ENCODE peak calls at places on chromosome 11, in eight cellular contexts. One of them, this sample, is unnamed. For H3K4me1, the result is how much of the 10 kb centered on the place peaks cover.

GRCh38 chr11:94933225-94934130 is 39.9 kb downstream of the CWC15 start:
- DNase-seq in testis: no peak
- DNase-seq in lung: no peak
- DNase-seq in OCI-LY7: no peak
- DNase-seq in adrenal gland: peak
- DNase-seq in body of pancreas: no peak
- DNase-seq in naive thymus-derived CD4-positive, alpha-beta T cell: no peak
- DNase-seq in spleen: no peak
- DNase-seq in this sample: peak

GRCh38 chr11:19853901-19854300 is 141.3 kb downstream of the NAV2 start:
- DNase-seq in naive thymus-derived CD4-positive, alpha-beta T cell: no peak
- DNase-seq in OCI-LY7: no peak
- DNase-seq in spleen: no peak
- DNase-seq in adrenal gland: no peak
- DNase-seq in testis: no peak
- DNase-seq in body of pancreas: no peak
- DNase-seq in lung: no peak
- DNase-seq in this sample: no peak

GRCh38 chr11:132042296-132042695 is 671.9 kb downstream of the NTM start:
- DNase-seq in body of pancreas: no peak
- DNase-seq in spleen: no peak
- DNase-seq in adrenal gland: no peak
- DNase-seq in lung: no peak
- DNase-seq in OCI-LY7: no peak
- DNase-seq in testis: no peak
- DNase-seq in naive thymus-derived CD4-positive, alpha-beta T cell: no peak
- DNase-seq in this sample: no peak

GRCh38 chr11:14835491-14836105 is 56.4 kb downstream of the CYP2R1 start:
- DNase-seq in adrenal gland: no peak
- DNase-seq in testis: no peak
- DNase-seq in naive thymus-derived CD4-positive, alpha-beta T cell: no peak
- DNase-seq in body of pancreas: no peak
- DNase-seq in OCI-LY7: no peak
- DNase-seq in spleen: no peak
- DNase-seq in lung: no peak
- DNase-seq in this sample: no peak

GRCh38 chr11:134405436-134405835 is 6.6 kb downstream of the B3GAT1 start:
- DNase-seq in adrenal gland: no peak
- DNase-seq in lung: no peak
- DNase-seq in body of pancreas: no peak
- DNase-seq in naive thymus-derived CD4-positive, alpha-beta T cell: no peak
- DNase-seq in testis: no peak
- DNase-seq in spleen: no peak
- DNase-seq in OCI-LY7: no peak
- DNase-seq in this sample: no peak

GRCh38 chr11:108319541-108320145 is 96.8 kb downstream of the ATM start:
- DNase-seq in spleen: no peak
- DNase-seq in body of pancreas: no peak
- DNase-seq in OCI-LY7: no peak
- DNase-seq in lung: no peak
- DNase-seq in adrenal gland: no peak
- DNase-seq in testis: no peak
- DNase-seq in naive thymus-derived CD4-positive, alpha-beta T cell: no peak
- DNase-seq in this sample: no peak

GRCh38 chr11:65650547-65651338 is 12.0 kb downstream of the RELA start:
- DNase-seq in lung: no peak
- DNase-seq in spleen: peak
- DNase-seq in adrenal gland: peak
- DNase-seq in testis: no peak
- DNase-seq in OCI-LY7: no peak
- DNase-seq in body of pancreas: no peak
- DNase-seq in naive thymus-derived CD4-positive, alpha-beta T cell: no peak
- DNase-seq in this sample: no peak

GRCh38 chr11:45674481-45675190 is 9.2 kb upstream of the CHST1 start:
- DNase-seq in lung: no peak
- DNase-seq in naive thymus-derived CD4-positive, alpha-beta T cell: no peak
- DNase-seq in testis: no peak
- DNase-seq in body of pancreas: no peak
- DNase-seq in spleen: peak
- DNase-seq in OCI-LY7: no peak
- DNase-seq in adrenal gland: no peak
- DNase-seq in this sample: no peak

GRCh38 chr11:104339383-104339831 is 175.5 kb upstream of the PDGFD start:
- DNase-seq in body of pancreas: no peak
- DNase-seq in testis: peak
- DNase-seq in lung: no peak
- DNase-seq in naive thymus-derived CD4-positive, alpha-beta T cell: no peak
- DNase-seq in adrenal gland: no peak
- DNase-seq in spleen: no peak
- DNase-seq in OCI-LY7: no peak
- DNase-seq in this sample: no peak

GRCh38 chr11:133901316-133901715 is 55.5 kb downstream of the IGSF9B start:
- DNase-seq in lung: no peak
- DNase-seq in OCI-LY7: no peak
- DNase-seq in naive thymus-derived CD4-positive, alpha-beta T cell: no peak
- DNase-seq in spleen: peak
- DNase-seq in adrenal gland: no peak
- DNase-seq in body of pancreas: no peak
- DNase-seq in testis: no peak
- DNase-seq in this sample: no peak

GRCh38 chr11:19577849-19578619 is 134.6 kb upstream of the NAV2 start:
- DNase-seq in body of pancreas: no peak
- DNase-seq in adrenal gland: no peak
- DNase-seq in lung: no peak
- DNase-seq in testis: no peak
- DNase-seq in spleen: no peak
- DNase-seq in OCI-LY7: no peak
- DNase-seq in naive thymus-derived CD4-positive, alpha-beta T cell: no peak
- DNase-seq in this sample: peak

GRCh38 chr11:57072640-57073039 is 83.9 kb downstream of the OR5AK2 start:
- DNase-seq in adrenal gland: no peak
- DNase-seq in naive thymus-derived CD4-positive, alpha-beta T cell: no peak
- DNase-seq in lung: no peak
- DNase-seq in testis: no peak
- DNase-seq in spleen: no peak
- DNase-seq in body of pancreas: no peak
- DNase-seq in OCI-LY7: no peak
- DNase-seq in this sample: peak
- H3K27ac ChIP-seq in adrenal gland: peak
- H3K27ac ChIP-seq in naive thymus-derived CD4-positive, alpha-beta T cell: no peak
- H3K27ac ChIP-seq in lung: peak
- H3K27ac ChIP-seq in testis: no peak
- H3K27ac ChIP-seq in spleen: peak
- H3K27ac ChIP-seq in body of pancreas: no peak
- H3K27ac ChIP-seq in OCI-LY7: no peak
- H3K27ac ChIP-seq in this sample: no peak

GRCh38 chr11:61967924-61968757 is 707 bp upstream of the FTH1 start:
- DNase-seq in testis: no peak
- DNase-seq in spleen: peak
- DNase-seq in lung: peak
- DNase-seq in naive thymus-derived CD4-positive, alpha-beta T cell: peak
- DNase-seq in adrenal gland: no peak
- DNase-seq in OCI-LY7: peak
- DNase-seq in body of pancreas: peak
- DNase-seq in this sample: peak

GRCh38 chr11:61968758-61969390 is 1.4 kb upstream of the FTH1 start:
- DNase-seq in body of pancreas: peak
- DNase-seq in OCI-LY7: no peak
- DNase-seq in testis: no peak
- DNase-seq in lung: no peak
- DNase-seq in adrenal gland: no peak
- DNase-seq in spleen: peak
- DNase-seq in naive thymus-derived CD4-positive, alpha-beta T cell: no peak
- DNase-seq in this sample: no peak

GRCh38 chr11:61969391-61969758 is 1.9 kb upstream of the FTH1 start:
- DNase-seq in testis: no peak
- DNase-seq in naive thymus-derived CD4-positive, alpha-beta T cell: no peak
- DNase-seq in OCI-LY7: no peak
- DNase-seq in body of pancreas: no peak
- DNase-seq in lung: no peak
- DNase-seq in spleen: no peak
- DNase-seq in adrenal gland: no peak
- DNase-seq in this sample: no peak

GRCh38 chr11:61971177-61972111 is 4.0 kb upstream of the FTH1 start:
- DNase-seq in adrenal gland: peak
- DNase-seq in spleen: peak
- DNase-seq in naive thymus-derived CD4-positive, alpha-beta T cell: no peak
- DNase-seq in OCI-LY7: peak
- DNase-seq in body of pancreas: peak
- DNase-seq in testis: peak
- DNase-seq in lung: peak
- DNase-seq in this sample: peak

GRCh38 chr11:61969838-61970452 is 2.5 kb upstream of the FTH1 start:
- DNase-seq in lung: no peak
- DNase-seq in adrenal gland: no peak
- DNase-seq in naive thymus-derived CD4-positive, alpha-beta T cell: no peak
- DNase-seq in spleen: no peak
- DNase-seq in testis: no peak
- DNase-seq in OCI-LY7: no peak
- DNase-seq in body of pancreas: no peak
- DNase-seq in this sample: peak
- H3K4me1 ChIP-seq in lung: under half
- H3K4me1 ChIP-seq in adrenal gland: under half
- H3K4me1 ChIP-seq in naive thymus-derived CD4-positive, alpha-beta T cell: under half
- H3K4me1 ChIP-seq in spleen: half or more
- H3K4me1 ChIP-seq in testis: under half
- H3K4me1 ChIP-seq in OCI-LY7: half or more
- H3K4me1 ChIP-seq in body of pancreas: half or more
- H3K4me1 ChIP-seq in this sample: under half

GRCh38 chr11:85811624-85812023 is 683 bp upstream of the SYTL2 start:
- DNase-seq in testis: no peak
- DNase-seq in OCI-LY7: no peak
- DNase-seq in spleen: no peak
- DNase-seq in body of pancreas: no peak
- DNase-seq in naive thymus-derived CD4-positive, alpha-beta T cell: no peak
- DNase-seq in lung: no peak
- DNase-seq in adrenal gland: no peak
- DNase-seq in this sample: no peak
- H3K4me3 ChIP-seq in testis: peak
- H3K4me3 ChIP-seq in OCI-LY7: peak
- H3K4me3 ChIP-seq in spleen: peak
- H3K4me3 ChIP-seq in body of pancreas: no peak
- H3K4me3 ChIP-seq in naive thymus-derived CD4-positive, alpha-beta T cell: peak
- H3K4me3 ChIP-seq in lung: no peak
- H3K4me3 ChIP-seq in adrenal gland: peak
- H3K4me3 ChIP-seq in this sample: peak

GRCh38 chr11:123429851-123430735 is at the start of gene GRAMD1B:
- DNase-seq in naive thymus-derived CD4-positive, alpha-beta T cell: peak
- DNase-seq in body of pancreas: no peak
- DNase-seq in testis: peak
- DNase-seq in OCI-LY7: no peak
- DNase-seq in lung: peak
- DNase-seq in adrenal gland: peak
- DNase-seq in spleen: peak
- DNase-seq in this sample: peak

GRCh38 chr11:123434262-123434661 is 4.2 kb downstream of the GRAMD1B start:
- DNase-seq in adrenal gland: no peak
- DNase-seq in body of pancreas: no peak
- DNase-seq in testis: no peak
- DNase-seq in naive thymus-derived CD4-positive, alpha-beta T cell: no peak
- DNase-seq in lung: no peak
- DNase-seq in spleen: no peak
- DNase-seq in OCI-LY7: peak
- DNase-seq in this sample: no peak

GRCh38 chr11:123429336-123429735 is 733 bp upstream of the GRAMD1B start:
- DNase-seq in lung: no peak
- DNase-seq in body of pancreas: no peak
- DNase-seq in OCI-LY7: no peak
- DNase-seq in testis: no peak
- DNase-seq in spleen: no peak
- DNase-seq in adrenal gland: no peak
- DNase-seq in naive thymus-derived CD4-positive, alpha-beta T cell: no peak
- DNase-seq in this sample: no peak

GRCh38 chr11:123430736-123431356 is 777 bp downstream of the GRAMD1B start:
- DNase-seq in naive thymus-derived CD4-positive, alpha-beta T cell: peak
- DNase-seq in testis: peak
- DNase-seq in OCI-LY7: no peak
- DNase-seq in spleen: peak
- DNase-seq in adrenal gland: peak
- DNase-seq in body of pancreas: peak
- DNase-seq in lung: peak
- DNase-seq in this sample: peak

DNA sequence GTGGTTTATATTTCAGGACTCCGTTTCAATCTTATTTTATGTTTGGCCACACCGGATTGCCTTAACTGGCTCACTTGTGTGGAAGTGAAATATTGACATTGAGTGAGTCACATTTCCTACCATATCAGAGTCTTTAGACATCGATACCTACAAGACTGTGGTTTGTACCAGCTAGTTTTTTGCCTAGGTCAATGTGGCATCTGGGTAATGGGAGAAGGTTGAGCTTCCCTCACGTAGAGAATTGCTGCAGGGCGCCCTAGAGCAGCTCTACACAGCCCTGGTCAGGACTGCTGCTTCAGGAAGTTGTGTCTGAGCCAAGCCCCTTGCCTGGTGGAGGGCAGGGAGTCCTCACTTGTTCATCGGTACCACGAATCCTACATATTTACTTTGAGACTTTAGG is 1.6 kb downstream of the GRAMD1B start:
- DNase-seq in body of pancreas: no peak
- DNase-seq in spleen: no peak
- DNase-seq in lung: no peak
- DNase-seq in adrenal gland: no peak
- DNase-seq in naive thymus-derived CD4-positive, alpha-beta T cell: no peak
- DNase-seq in testis: no peak
- DNase-seq in OCI-LY7: no peak
- DNase-seq in this sample: no peak
- H3K27ac ChIP-seq in body of pancreas: no peak
- H3K27ac ChIP-seq in spleen: no peak
- H3K27ac ChIP-seq in lung: no peak
- H3K27ac ChIP-seq in adrenal gland: peak
- H3K27ac ChIP-seq in naive thymus-derived CD4-positive, alpha-beta T cell: no peak
- H3K27ac ChIP-seq in testis: no peak
- H3K27ac ChIP-seq in OCI-LY7: no peak
- H3K27ac ChIP-seq in this sample: no peak